ENCODE peak calls at places on chromosome 11, in nine cellular contexts. One of them, this sample, is unnamed. For H3K4me1, the result is how much of the 10 kb centered on the place peaks cover.

GRCh38 chr11:114180301-114181055 is 115.7 kb upstream of the NNMT start:
- DNase-seq in GM23338: peak
- DNase-seq in psoas muscle: peak
- DNase-seq in prostate gland: peak
- DNase-seq in IMR-90: no peak
- DNase-seq in Peyer's patch: peak
- DNase-seq in endodermal cell: peak
- DNase-seq in stomach: peak
- DNase-seq in SK-N-SH: peak
- DNase-seq in this sample: no peak

GRCh38 chr11:61768376-61769076 is 16.1 kb downstream of the MYRF start:
- DNase-seq in prostate gland: no peak
- DNase-seq in endodermal cell: no peak
- DNase-seq in psoas muscle: no peak
- DNase-seq in GM23338: no peak
- DNase-seq in Peyer's patch: no peak
- DNase-seq in IMR-90: no peak
- DNase-seq in SK-N-SH: peak
- DNase-seq in stomach: peak
- DNase-seq in this sample: no peak

GRCh38 chr11:108985611-108986279 is 320.9 kb downstream of the DDX10 start:
- DNase-seq in stomach: no peak
- DNase-seq in SK-N-SH: no peak
- DNase-seq in psoas muscle: no peak
- DNase-seq in Peyer's patch: no peak
- DNase-seq in IMR-90: peak
- DNase-seq in endodermal cell: no peak
- DNase-seq in prostate gland: no peak
- DNase-seq in GM23338: no peak
- DNase-seq in this sample: peak

GRCh38 chr11:130673698-130674097 is 225.3 kb downstream of the ADAMTS15 start:
- DNase-seq in prostate gland: no peak
- DNase-seq in Peyer's patch: no peak
- DNase-seq in IMR-90: peak
- DNase-seq in SK-N-SH: no peak
- DNase-seq in endodermal cell: no peak
- DNase-seq in GM23338: no peak
- DNase-seq in psoas muscle: no peak
- DNase-seq in stomach: no peak
- DNase-seq in this sample: no peak

GRCh38 chr11:44977493-44977984 is 26.9 kb upstream of the TP53I11 start:
- DNase-seq in endodermal cell: peak
- DNase-seq in Peyer's patch: peak
- DNase-seq in prostate gland: peak
- DNase-seq in psoas muscle: no peak
- DNase-seq in stomach: peak
- DNase-seq in SK-N-SH: peak
- DNase-seq in GM23338: peak
- DNase-seq in IMR-90: peak
- DNase-seq in this sample: no peak

GRCh38 chr11:88146106-88146505 is 29.1 kb downstream of the RAB38 start:
- DNase-seq in Peyer's patch: no peak
- DNase-seq in stomach: no peak
- DNase-seq in prostate gland: no peak
- DNase-seq in GM23338: no peak
- DNase-seq in SK-N-SH: no peak
- DNase-seq in endodermal cell: no peak
- DNase-seq in psoas muscle: no peak
- DNase-seq in IMR-90: no peak
- DNase-seq in this sample: no peak

GRCh38 chr11:100586346-100587101 is 100.6 kb upstream of the ARHGAP42 start:
- DNase-seq in stomach: no peak
- DNase-seq in psoas muscle: no peak
- DNase-seq in IMR-90: no peak
- DNase-seq in GM23338: no peak
- DNase-seq in SK-N-SH: no peak
- DNase-seq in endodermal cell: no peak
- DNase-seq in Peyer's patch: no peak
- DNase-seq in prostate gland: no peak
- DNase-seq in this sample: no peak

GRCh38 chr11:19846654-19847330 is 134.2 kb downstream of the NAV2 start:
- DNase-seq in psoas muscle: no peak
- DNase-seq in prostate gland: no peak
- DNase-seq in SK-N-SH: no peak
- DNase-seq in IMR-90: peak
- DNase-seq in stomach: no peak
- DNase-seq in GM23338: peak
- DNase-seq in Peyer's patch: no peak
- DNase-seq in endodermal cell: no peak
- DNase-seq in this sample: no peak

GRCh38 chr11:128733440-128734115 is 39.7 kb downstream of the FLI1 start:
- DNase-seq in prostate gland: no peak
- DNase-seq in stomach: no peak
- DNase-seq in Peyer's patch: peak
- DNase-seq in SK-N-SH: peak
- DNase-seq in IMR-90: peak
- DNase-seq in psoas muscle: no peak
- DNase-seq in endodermal cell: peak
- DNase-seq in GM23338: peak
- DNase-seq in this sample: peak

GRCh38 chr11:119417726-119418540 is 5.0 kb downstream of the THY1 start:
- DNase-seq in endodermal cell: no peak
- DNase-seq in GM23338: peak
- DNase-seq in IMR-90: peak
- DNase-seq in stomach: no peak
- DNase-seq in psoas muscle: no peak
- DNase-seq in SK-N-SH: peak
- DNase-seq in prostate gland: no peak
- DNase-seq in Peyer's patch: no peak
- DNase-seq in this sample: peak

GRCh38 chr11:65041206-65042035 is at the start of gene SAC3D1:
- DNase-seq in prostate gland: no peak
- DNase-seq in psoas muscle: no peak
- DNase-seq in IMR-90: peak
- DNase-seq in GM23338: peak
- DNase-seq in Peyer's patch: peak
- DNase-seq in endodermal cell: peak
- DNase-seq in SK-N-SH: peak
- DNase-seq in stomach: peak
- DNase-seq in this sample: peak

GRCh38 chr11:114773541-114774338 is 95.4 kb downstream of the NXPE2 start:
- DNase-seq in IMR-90: no peak
- DNase-seq in SK-N-SH: no peak
- DNase-seq in Peyer's patch: no peak
- DNase-seq in endodermal cell: peak
- DNase-seq in prostate gland: no peak
- DNase-seq in GM23338: peak
- DNase-seq in stomach: no peak
- DNase-seq in psoas muscle: no peak
- DNase-seq in this sample: no peak

GRCh38 chr11:34174411-34175041 is 69.1 kb downstream of the NAT10 start:
- DNase-seq in endodermal cell: peak
- DNase-seq in Peyer's patch: peak
- DNase-seq in IMR-90: peak
- DNase-seq in prostate gland: peak
- DNase-seq in stomach: peak
- DNase-seq in GM23338: peak
- DNase-seq in SK-N-SH: peak
- DNase-seq in psoas muscle: peak
- DNase-seq in this sample: peak

GRCh38 chr11:77259681-77260080 is 41.8 kb downstream of the GDPD4 start:
- DNase-seq in stomach: no peak
- DNase-seq in GM23338: no peak
- DNase-seq in prostate gland: no peak
- DNase-seq in Peyer's patch: no peak
- DNase-seq in endodermal cell: no peak
- DNase-seq in psoas muscle: no peak
- DNase-seq in IMR-90: peak
- DNase-seq in SK-N-SH: no peak
- DNase-seq in this sample: peak

GRCh38 chr11:57197762-57198161 is 16.0 kb downstream of the LRRC55 start:
- DNase-seq in IMR-90: no peak
- DNase-seq in Peyer's patch: no peak
- DNase-seq in endodermal cell: no peak
- DNase-seq in GM23338: no peak
- DNase-seq in stomach: no peak
- DNase-seq in SK-N-SH: no peak
- DNase-seq in psoas muscle: no peak
- DNase-seq in prostate gland: no peak
- DNase-seq in this sample: no peak

GRCh38 chr11:46210133-46210636 is 67.3 kb upstream of the CREB3L1 start:
- DNase-seq in prostate gland: no peak
- DNase-seq in SK-N-SH: no peak
- DNase-seq in IMR-90: peak
- DNase-seq in stomach: no peak
- DNase-seq in endodermal cell: no peak
- DNase-seq in GM23338: no peak
- DNase-seq in Peyer's patch: no peak
- DNase-seq in psoas muscle: no peak
- DNase-seq in this sample: peak

GRCh38 chr11:58494096-58494495 is 13.8 kb downstream of the OR5B21 start:
- DNase-seq in stomach: no peak
- DNase-seq in endodermal cell: no peak
- DNase-seq in prostate gland: no peak
- DNase-seq in psoas muscle: no peak
- DNase-seq in Peyer's patch: no peak
- DNase-seq in GM23338: no peak
- DNase-seq in IMR-90: peak
- DNase-seq in SK-N-SH: no peak
- DNase-seq in this sample: peak

GRCh38 chr11:2795491-2795991 is 90.0 kb downstream of the CDKN1C start:
- DNase-seq in GM23338: no peak
- DNase-seq in SK-N-SH: no peak
- DNase-seq in stomach: no peak
- DNase-seq in Peyer's patch: no peak
- DNase-seq in psoas muscle: peak
- DNase-seq in IMR-90: no peak
- DNase-seq in endodermal cell: peak
- DNase-seq in prostate gland: no peak
- DNase-seq in this sample: peak

GRCh38 chr11:61163714-61164609 is 2.7 kb upstream of the VPS37C start:
- DNase-seq in Peyer's patch: peak
- DNase-seq in IMR-90: no peak
- DNase-seq in SK-N-SH: no peak
- DNase-seq in stomach: peak
- DNase-seq in psoas muscle: no peak
- DNase-seq in prostate gland: no peak
- DNase-seq in GM23338: no peak
- DNase-seq in endodermal cell: no peak
- DNase-seq in this sample: no peak

GRCh38 chr11:120883404-120884135 is 140.3 kb upstream of the TBCEL start:
- DNase-seq in GM23338: no peak
- DNase-seq in SK-N-SH: peak
- DNase-seq in IMR-90: peak
- DNase-seq in endodermal cell: peak
- DNase-seq in Peyer's patch: no peak
- DNase-seq in psoas muscle: no peak
- DNase-seq in stomach: no peak
- DNase-seq in prostate gland: peak
- DNase-seq in this sample: no peak
- H3K4me1 ChIP-seq in GM23338: under half
- H3K4me1 ChIP-seq in SK-N-SH: under half
- H3K4me1 ChIP-seq in IMR-90: under half
- H3K4me1 ChIP-seq in endodermal cell: under half
- H3K4me1 ChIP-seq in Peyer's patch: under half
- H3K4me1 ChIP-seq in psoas muscle: under half
- H3K4me1 ChIP-seq in stomach: under half
- H3K4me1 ChIP-seq in prostate gland: under half
- H3K4me1 ChIP-seq in this sample: under half

DNA sequence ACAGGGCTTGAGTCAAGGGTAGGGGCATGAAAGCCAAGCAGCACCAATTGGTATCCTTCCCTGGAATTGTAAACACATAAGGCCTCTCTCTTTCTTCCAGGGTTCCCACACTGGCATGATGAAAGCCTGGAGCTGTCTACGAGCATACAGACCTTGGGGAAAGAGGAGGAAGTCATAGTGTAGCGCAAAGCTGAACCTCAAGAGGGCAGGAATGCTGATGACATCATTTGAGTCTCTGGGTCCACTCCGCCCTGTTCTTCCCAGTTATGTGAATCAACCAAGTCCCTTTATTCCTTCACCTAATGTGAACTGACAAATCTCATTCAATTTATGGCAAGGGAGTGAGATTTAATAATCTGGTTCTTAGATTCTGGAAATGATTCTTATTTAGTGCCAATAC is 266.4 kb upstream of the NCAM1 start:
- DNase-seq in prostate gland: no peak
- DNase-seq in Peyer's patch: no peak
- DNase-seq in SK-N-SH: no peak
- DNase-seq in stomach: no peak
- DNase-seq in IMR-90: no peak
- DNase-seq in GM23338: peak
- DNase-seq in endodermal cell: no peak
- DNase-seq in psoas muscle: no peak
- DNase-seq in this sample: no peak
- TF ChIP-seq CTCF in prostate gland: no peak
- TF ChIP-seq CTCF in Peyer's patch: no peak
- TF ChIP-seq CTCF in SK-N-SH: peak
- TF ChIP-seq CTCF in stomach: no peak
- TF ChIP-seq CTCF in IMR-90: no peak
- TF ChIP-seq CTCF in GM23338: no peak
- TF ChIP-seq CTCF in endodermal cell: peak
- TF ChIP-seq CTCF in psoas muscle: no peak
- TF ChIP-seq CTCF in this sample: no peak

GRCh38 chr11:68315581-68315920 is 3.2 kb downstream of the LRP5 start:
- DNase-seq in psoas muscle: no peak
- DNase-seq in stomach: no peak
- DNase-seq in GM23338: no peak
- DNase-seq in endodermal cell: no peak
- DNase-seq in SK-N-SH: peak
- DNase-seq in Peyer's patch: no peak
- DNase-seq in prostate gland: no peak
- DNase-seq in IMR-90: no peak
- DNase-seq in this sample: peak
- H3K4me1 ChIP-seq in psoas muscle: under half
- H3K4me1 ChIP-seq in stomach: under half
- H3K4me1 ChIP-seq in GM23338: under half
- H3K4me1 ChIP-seq in endodermal cell: under half
- H3K4me1 ChIP-seq in SK-N-SH: under half
- H3K4me1 ChIP-seq in Peyer's patch: under half
- H3K4me1 ChIP-seq in prostate gland: under half
- H3K4me1 ChIP-seq in IMR-90: under half
- H3K4me1 ChIP-seq in this sample: under half

DNA sequence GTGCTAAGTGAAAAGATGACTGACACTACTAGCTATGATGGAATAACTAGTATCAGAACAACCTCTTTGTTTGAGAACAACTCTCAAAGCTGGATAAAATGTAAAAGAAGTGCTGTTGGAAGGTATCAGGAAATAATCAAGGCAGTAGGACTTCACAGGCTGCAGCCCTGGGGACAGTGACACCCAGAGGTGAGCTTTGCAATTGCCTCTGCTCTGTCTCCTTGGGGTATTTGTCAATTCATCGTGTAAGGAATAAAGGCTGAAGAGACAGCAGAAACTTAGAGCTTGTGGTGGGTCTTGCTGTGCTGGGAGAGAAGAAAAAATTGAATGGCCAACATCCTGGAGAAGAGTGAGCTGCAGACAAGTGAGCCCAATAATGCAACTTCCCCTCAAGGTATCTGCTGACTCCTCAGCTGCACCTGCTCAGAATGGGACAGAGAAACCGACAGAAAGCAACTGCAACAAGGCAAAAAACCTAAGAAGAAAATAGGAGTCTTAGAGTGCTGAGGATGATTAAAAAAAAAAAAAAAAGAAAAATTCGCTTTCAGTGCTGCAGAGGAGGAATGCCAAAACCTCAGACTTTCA is 141.1 kb downstream of the RCN1 start:
- DNase-seq in prostate gland: no peak
- DNase-seq in GM23338: peak
- DNase-seq in psoas muscle: no peak
- DNase-seq in Peyer's patch: no peak
- DNase-seq in SK-N-SH: peak
- DNase-seq in IMR-90: peak
- DNase-seq in stomach: no peak
- DNase-seq in endodermal cell: peak
- DNase-seq in this sample: peak
- TF ChIP-seq CTCF in prostate gland: no peak
- TF ChIP-seq CTCF in GM23338: peak
- TF ChIP-seq CTCF in psoas muscle: no peak
- TF ChIP-seq CTCF in Peyer's patch: no peak
- TF ChIP-seq CTCF in SK-N-SH: peak
- TF ChIP-seq CTCF in IMR-90: peak
- TF ChIP-seq CTCF in stomach: no peak
- TF ChIP-seq CTCF in endodermal cell: peak
- TF ChIP-seq CTCF in this sample: peak

This sample was measured in osteoblast.